ENCODE peak calls at places on chromosome 20, in nine cellular contexts. P is fibroblast of lung, Z is NCI-H1105, X is kidney tubule cell, N is adipocyte, A is right cardiac atrium, Y is heart right ventricle, U is GM12892, B is pancreas. K is an unnamed sample.

GRCh38 chr20:57326667-57327455 is 2.7 kb upstream of the SPO11 start:
- DNase-seq in P (no peak), Z (peak; percentile 19), X (peak; percentile 25), N (no peak), A (peak; percentile 20), Y (no peak), U (no peak), B (no peak), K (no peak)

GRCh38 chr20:37681384-37681977 is 12.3 kb upstream of the CTNNBL1 start:
- DNase-seq in P (no peak), Z (no peak), X (no peak), N (peak; percentile 8), A (no peak), Y (no peak), U (no peak), B (no peak), K (no peak)

GRCh38 chr20:62831361-62831788 is 14.5 kb downstream of the COL9A3 start:
- DNase-seq in P (no peak), Z (no peak), X (no peak), N (no peak), A (peak; percentile 28), Y (peak; percentile 10), U (no peak), B (peak; percentile 90), K (no peak)

GRCh38 chr20:48599106-48599747 is 228.6 kb downstream of the PREX1 start:
- DNase-seq in P (no peak), Z (no peak), X (no peak), N (no peak), A (no peak), Y (no peak), U (no peak), B (no peak), K (no peak)

GRCh38 chr20:15267935-15268334 is 930.5 kb upstream of the FLRT3 start:
- DNase-seq in P (no peak), Z (no peak), X (no peak), N (no peak), A (no peak), Y (no peak), U (no peak), B (no peak), K (no peak)

GRCh38 chr20:41719151-41719550 is 101.0 kb upstream of the CHD6 start:
- DNase-seq in P (no peak), Z (no peak), X (no peak), N (no peak), A (no peak), Y (no peak), U (no peak), B (no peak), K (no peak)

GRCh38 chr20:5864873-5865582 is 85.3 kb downstream of the TRMT6 start:
- DNase-seq in P (peak; percentile 61), Z (no peak), X (peak; percentile 42), N (no peak), A (no peak), Y (no peak), U (no peak), B (no peak), K (peak; percentile 76)

GRCh38 chr20:63521602-63522001 is 1.0 kb downstream of the PPDPF start:
- DNase-seq in P (no peak), Z (no peak), X (no peak), N (peak; percentile 37), A (peak; percentile 48), Y (peak; percentile 22), U (no peak), B (peak; percentile 86), K (no peak)

GRCh38 chr20:2599265-2600060 is 53.0 kb upstream of the NOP56 start:
- DNase-seq in P (no peak), Z (no peak), X (no peak), N (peak; percentile 42), A (no peak), Y (no peak), U (no peak), B (no peak), K (no peak)

GRCh38 chr20:31996996-31997395 is 13.2 kb upstream of the CCM2L start:
- DNase-seq in P (no peak), Z (no peak), X (no peak), N (no peak), A (no peak), Y (no peak), U (no peak), B (no peak), K (no peak)

GRCh38 chr20:10586296-10586695 is 87.5 kb downstream of the JAG1 start:
- DNase-seq in P (peak; percentile 65), Z (no peak), X (no peak), N (no peak), A (no peak), Y (no peak), U (no peak), B (no peak), K (no peak)

GRCh38 chr20:18750735-18751134 is 62.8 kb upstream of the SCP2D1 start:
- DNase-seq in P (no peak), Z (peak; percentile 26), X (no peak), N (no peak), A (no peak), Y (no peak), U (no peak), B (no peak), K (no peak)

GRCh38 chr20:17631576-17632319 is 50.3 kb downstream of the RRBP1 start:
- DNase-seq in P (no peak), Z (no peak), X (no peak), N (no peak), A (peak; percentile 7), Y (no peak), U (no peak), B (peak; percentile 34), K (no peak)

GRCh38 chr20:17229256-17229655 is 2.4 kb downstream of the PCSK2 start:
- DNase-seq in P (no peak), Z (no peak), X (no peak), N (no peak), A (no peak), Y (no peak), U (no peak), B (no peak), K (no peak)

GRCh38 chr20:17856024-17856564 is 112.5 kb downstream of the SNX5 start:
- DNase-seq in P (peak; percentile 44), Z (no peak), X (no peak), N (no peak), A (no peak), Y (no peak), U (peak; percentile 60), B (no peak), K (no peak)

GRCh38 chr20:46058656-46059281 is 29.8 kb downstream of the SLC12A5 start:
- DNase-seq in P (no peak), Z (no peak), X (no peak), N (peak; percentile 15), A (peak; percentile 55), Y (no peak), U (no peak), B (no peak), K (no peak)

GRCh38 chr20:5008743-5009142 is 7.4 kb upstream of the SLC23A2 start:
- DNase-seq in P (peak; percentile 9), Z (no peak), X (peak; percentile 33), N (peak; percentile 17), A (peak; percentile 52), Y (no peak), U (no peak), B (no peak), K (no peak)

GRCh38 chr20:61978491-61978890 is 87.2 kb downstream of the TAF4 start:
- DNase-seq in P (no peak), Z (no peak), X (no peak), N (no peak), A (no peak), Y (no peak), U (no peak), B (no peak), K (no peak)

K was measured in endothelial cell of umbilical vein.